ENCODE peak calls at places on chromosomes 6 and 20, in six cellular contexts. Q is GM12865, H is Peyer's patch, F is astrocyte of the cerebellum, K is choroid plexus epithelial cell, T is mucosa of descending colon. J is an unnamed sample.

GRCh38 chr20:38229376-38230252 is 30.9 kb downstream of the KIAA1755 start:
- DNase-seq in Q (peak), H (no peak), F (no peak), K (peak), T (peak), J (peak)

GRCh38 chr6:107075951-107076381 is 39.3 kb downstream of the BEND3 start:
- DNase-seq in Q (peak), H (no peak), F (no peak), K (peak), T (no peak), J (peak)

GRCh38 chr20:45034436-45034835 is 66.5 kb downstream of the KCNS1 start:
- DNase-seq in Q (no peak), H (no peak), F (no peak), K (no peak), T (no peak), J (no peak)

GRCh38 chr20:37901280-37901666 is 1.7 kb upstream of the VSTM2L start:
- DNase-seq in Q (no peak), H (no peak), F (no peak), K (peak), T (no peak), J (no peak)

GRCh38 chr20:45823949-45824835 is 2.9 kb downstream of the TNNC2 start:
- DNase-seq in Q (peak), H (peak), F (no peak), K (peak), T (peak), J (peak)

GRCh38 chr6:4384638-4385036 is 249.3 kb upstream of the ECI2 start:
- DNase-seq in Q (no peak), H (no peak), F (no peak), K (no peak), T (no peak), J (no peak)

GRCh38 chr6:41663558-41663957 is 25.3 kb downstream of the MDFI start:
- DNase-seq in Q (no peak), H (no peak), F (no peak), K (no peak), T (no peak), J (no peak)

GRCh38 chr6:68732423-68732822 is 97.3 kb downstream of the ADGRB3 start:
- DNase-seq in Q (no peak), H (no peak), F (no peak), K (no peak), T (no peak), J (no peak)

GRCh38 chr20:3449319-3449718 is 21.5 kb upstream of the ATRN start:
- DNase-seq in Q (no peak), H (no peak), F (no peak), K (no peak), T (no peak), J (no peak)

GRCh38 chr20:63896136-63896890 is 1.4 kb downstream of the DNAJC5 start:
- DNase-seq in Q (peak), H (peak), F (no peak), K (no peak), T (peak), J (peak)

GRCh38 chr6:16625319-16626240 is 135.7 kb downstream of the ATXN1 start:
- DNase-seq in Q (no peak), H (no peak), F (no peak), K (peak), T (no peak), J (no peak)

GRCh38 chr20:11585752-11586352 is 331.8 kb upstream of the BTBD3 start:
- DNase-seq in Q (no peak), H (no peak), F (peak), K (peak), T (no peak), J (no peak)

GRCh38 chr20:38652995-38653394 is 51.4 kb downstream of the ARHGAP40 start:
- DNase-seq in Q (no peak), H (no peak), F (no peak), K (no peak), T (no peak), J (no peak)

GRCh38 chr6:155264704-155265320 is 999 bp downstream of the CLDN20 start:
- DNase-seq in Q (no peak), H (no peak), F (no peak), K (no peak), T (no peak), J (no peak)

GRCh38 chr6:29847871-29848630 is 20.4 kb downstream of the HLA-G start:
- DNase-seq in Q (peak), H (peak), F (peak), K (peak), T (peak), J (peak)

GRCh38 chr6:14381225-14381887 is 263.8 kb downstream of the CD83 start:
- DNase-seq in Q (no peak), H (no peak), F (no peak), K (no peak), T (no peak), J (no peak)

GRCh38 chr20:41334452-41335421 is 5.9 kb upstream of the LPIN3 start:
- DNase-seq in Q (no peak), H (no peak), F (no peak), K (peak), T (no peak), J (no peak)

GRCh38 chr6:142796571-142796970 is 148.4 kb downstream of the HIVEP2 start:
- DNase-seq in Q (no peak), H (no peak), F (no peak), K (peak), T (no peak), J (no peak)

GRCh38 chr20:63257629-63258028 is 3.4 kb upstream of the NKAIN4 start:
- DNase-seq in Q (no peak), H (no peak), F (no peak), K (no peak), T (no peak), J (no peak)

GRCh38 chr20:62136283-62137091 is 6.7 kb downstream of the PSMA7 start:
- DNase-seq in Q (peak), H (peak), F (no peak), K (peak), T (peak), J (peak)

GRCh38 chr6:39496951-39497350 is 174.4 kb upstream of the KCNK16 start:
- DNase-seq in Q (no peak), H (peak), F (peak), K (peak), T (peak), J (no peak)

GRCh38 chr20:58853976-58854637 is 1.6 kb downstream of the GNAS start:
- DNase-seq in Q (no peak), H (no peak), F (no peak), K (no peak), T (no peak), J (no peak)

GRCh38 chr6:81906041-81906440 is 153.6 kb upstream of the TENT5A start:
- DNase-seq in Q (no peak), H (no peak), F (no peak), K (no peak), T (no peak), J (no peak)

GRCh38 chr6:7146079-7146828 is 38.5 kb downstream of the RREB1 start:
- DNase-seq in Q (peak), H (peak), F (no peak), K (peak), T (peak), J (no peak)

GRCh38 chr6:23990158-23990557 is 135.9 kb upstream of the NRSN1 start:
- DNase-seq in Q (no peak), H (no peak), F (no peak), K (no peak), T (no peak), J (no peak)

GRCh38 chr6:81023708-81024107 is 728.8 kb downstream of the TENT5A start:
- DNase-seq in Q (no peak), H (no peak), F (no peak), K (no peak), T (no peak), J (no peak)

GRCh38 chr6:91376686-91377085 is 789.8 kb upstream of the MAP3K7 start:
- DNase-seq in Q (no peak), H (peak), F (no peak), K (no peak), T (peak), J (no peak)

GRCh38 chr20:54680872-54681297 is 205.5 kb downstream of the DOK5 start:
- DNase-seq in Q (peak), H (no peak), F (peak), K (peak), T (peak), J (peak)
- TF ChIP-seq CTCF in Q (peak), H (peak), F (peak), K (peak), T (peak), J (peak)

GRCh38 chr20:6381887-6382286 is 259.1 kb upstream of the FERMT1 start:
- DNase-seq in Q (no peak), H (no peak), F (no peak), K (peak), T (no peak), J (no peak)
- TF ChIP-seq CTCF in Q (no peak), H (no peak), F (peak), K (peak), T (no peak), J (no peak)

DNA sequence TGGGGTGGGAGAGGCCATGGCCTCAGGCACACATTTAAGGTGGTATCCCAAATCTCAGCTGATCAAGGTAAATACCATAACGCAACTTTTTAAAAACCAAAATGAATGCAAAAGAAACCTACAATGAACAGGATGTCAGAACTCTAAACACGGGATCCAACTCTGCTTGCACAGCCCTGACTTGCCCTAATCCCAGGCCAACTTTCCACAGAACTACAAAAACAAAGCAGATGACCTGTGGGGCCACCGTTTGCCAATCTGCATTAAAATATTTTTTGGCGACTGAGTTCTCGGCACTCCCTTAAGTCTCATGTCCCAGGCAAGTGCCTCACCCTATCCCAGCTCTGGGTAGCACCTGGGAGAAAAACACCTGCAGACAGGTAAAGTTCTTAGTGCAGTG is 110.5 kb downstream of the ZFP64 start:
- DNase-seq in Q (no peak), H (no peak), F (no peak), K (no peak), T (no peak), J (no peak)
- TF ChIP-seq CTCF in Q (no peak), H (no peak), F (no peak), K (no peak), T (no peak), J (no peak)

GRCh38 chr6:131960371-131961133 is 9.4 kb upstream of the CCN2 start:
- DNase-seq in Q (no peak), H (no peak), F (no peak), K (peak), T (no peak), J (no peak)
- TF ChIP-seq CTCF in Q (peak), H (no peak), F (no peak), K (peak), T (no peak), J (no peak)

GRCh38 chr6:127855542-127856159 is 45.2 kb downstream of the THEMIS start:
- DNase-seq in Q (peak), H (peak), F (no peak), K (peak), T (peak), J (no peak)

GRCh38 chr6:127859956-127860355 is 40.9 kb downstream of the THEMIS start:
- DNase-seq in Q (no peak), H (no peak), F (no peak), K (no peak), T (no peak), J (no peak)

GRCh38 chr6:127860723-127861122 is 40.1 kb downstream of the THEMIS start:
- DNase-seq in Q (no peak), H (no peak), F (no peak), K (no peak), T (no peak), J (no peak)

GRCh38 chr6:127857051-127857637 is 43.7 kb downstream of the THEMIS start:
- DNase-seq in Q (no peak), H (no peak), F (no peak), K (no peak), T (no peak), J (no peak)

DNA sequence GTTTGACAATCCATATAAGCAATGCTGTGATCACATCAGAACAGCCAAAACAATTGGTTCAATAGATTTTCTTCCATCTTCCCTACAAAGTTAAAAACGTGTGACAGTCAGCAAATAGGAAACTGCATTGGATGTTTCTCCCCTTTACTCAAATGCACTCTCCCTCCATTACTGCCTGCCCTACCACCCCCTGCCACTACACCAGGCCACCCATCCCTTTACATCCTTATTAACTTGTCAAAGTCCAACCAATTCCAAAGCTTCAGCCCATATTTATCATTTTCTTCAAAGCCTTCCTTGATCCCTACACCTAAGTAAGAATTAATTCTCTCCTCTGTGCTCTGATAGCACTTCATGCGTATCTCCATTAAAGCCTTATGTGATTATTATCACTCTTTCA is 41.9 kb downstream of the THEMIS start:
- DNase-seq in Q (no peak), H (no peak), F (no peak), K (no peak), T (no peak), J (no peak)
- TF ChIP-seq CTCF in Q (no peak), H (no peak), F (no peak), K (no peak), T (no peak), J (no peak)

GRCh38 chr6:103516336-103516735 is 1343.4 kb downstream of the HACE1 start:
- DNase-seq in Q (no peak), H (no peak), F (no peak), K (no peak), T (no peak), J (no peak)

GRCh38 chr6:103522045-103522444 is 1337.7 kb downstream of the HACE1 start:
- DNase-seq in Q (no peak), H (no peak), F (no peak), K (no peak), T (no peak), J (no peak)
- TF ChIP-seq CTCF in Q (no peak), H (no peak), F (no peak), K (no peak), T (no peak), J (no peak)

DNA sequence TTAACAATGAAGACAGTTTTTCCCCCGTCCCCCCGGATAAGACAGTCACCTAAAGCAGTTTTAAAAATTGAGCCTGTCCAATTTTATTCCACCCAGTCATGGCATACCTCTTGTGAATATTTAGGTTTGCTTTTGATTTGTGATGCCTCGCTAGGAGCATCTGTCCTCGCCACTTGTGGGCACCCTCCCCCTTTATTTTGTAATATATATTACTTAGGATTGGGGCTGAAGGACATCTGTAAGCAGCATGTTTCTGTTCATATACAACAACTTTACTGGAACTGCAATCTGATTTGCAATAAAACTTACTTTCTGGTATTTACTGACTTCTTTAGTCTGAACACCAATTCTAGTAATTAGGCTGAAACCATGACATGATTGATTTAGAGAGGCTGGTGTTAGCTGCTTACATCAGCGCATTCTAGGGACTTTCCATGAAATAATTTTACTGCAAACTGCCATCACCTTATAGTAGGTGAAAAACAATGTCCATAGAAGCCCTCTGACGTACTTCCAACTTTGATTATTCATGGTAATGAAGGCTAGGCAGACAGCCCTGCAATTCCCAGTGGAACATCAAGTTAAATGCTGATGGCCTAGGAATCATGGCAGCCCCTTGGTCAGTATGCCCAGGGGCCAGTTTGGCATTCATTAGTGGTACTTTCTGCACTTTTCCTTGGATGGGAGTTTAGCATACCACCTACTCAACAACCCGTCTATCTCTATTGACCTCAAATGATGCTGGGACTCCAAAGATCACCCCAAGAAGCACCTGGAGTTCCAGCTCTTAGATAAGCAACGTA is 132.9 kb upstream of the MCHR2 start:
- DNase-seq in Q (peak), H (no peak), F (no peak), K (peak), T (no peak), J (peak)
- TF ChIP-seq CTCF in Q (no peak), H (no peak), F (no peak), K (peak), T (no peak), J (no peak)

GRCh38 chr6:100796049-100796823 is 84.9 kb downstream of the ASCC3 start:
- DNase-seq in Q (peak), H (no peak), F (no peak), K (no peak), T (no peak), J (no peak)
- TF ChIP-seq CTCF in Q (no peak), H (no peak), F (no peak), K (no peak), T (no peak), J (peak)

DNA sequence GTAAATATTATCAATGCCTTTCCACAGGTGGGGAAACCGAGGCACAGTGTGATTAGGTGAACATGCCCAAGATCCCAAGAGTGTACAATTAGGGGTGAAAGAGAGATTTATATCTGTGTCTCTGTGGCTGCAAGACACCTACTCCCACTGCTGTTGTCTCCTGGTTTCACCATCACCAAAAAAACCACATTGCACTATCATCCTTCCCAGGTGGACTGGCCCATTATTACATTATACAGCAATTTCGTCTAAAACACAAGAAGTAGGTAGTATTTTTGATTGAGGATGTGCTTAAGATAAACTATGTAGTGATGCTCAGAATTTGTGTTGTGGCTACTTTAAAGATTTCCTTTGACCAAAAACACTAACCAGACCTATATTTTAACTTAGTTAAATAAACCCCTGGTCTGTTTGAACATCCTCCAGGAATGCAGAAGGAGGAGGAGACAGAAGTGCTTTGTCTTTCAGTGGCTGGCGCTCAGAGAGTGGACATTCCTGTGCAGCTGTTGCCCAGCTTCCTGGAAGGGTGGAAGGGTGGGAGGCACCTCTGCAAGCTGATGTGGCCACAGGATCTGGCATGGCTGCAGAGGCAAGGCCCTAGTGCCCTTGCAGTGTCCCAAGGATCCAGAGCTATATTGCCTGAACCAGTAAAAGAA is 23.8 kb downstream of the DCBLD1 start:
- DNase-seq in Q (no peak), H (no peak), F (peak), K (peak), T (no peak), J (no peak)
- TF ChIP-seq CTCF in Q (no peak), H (no peak), F (no peak), K (no peak), T (no peak), J (no peak)

DNA sequence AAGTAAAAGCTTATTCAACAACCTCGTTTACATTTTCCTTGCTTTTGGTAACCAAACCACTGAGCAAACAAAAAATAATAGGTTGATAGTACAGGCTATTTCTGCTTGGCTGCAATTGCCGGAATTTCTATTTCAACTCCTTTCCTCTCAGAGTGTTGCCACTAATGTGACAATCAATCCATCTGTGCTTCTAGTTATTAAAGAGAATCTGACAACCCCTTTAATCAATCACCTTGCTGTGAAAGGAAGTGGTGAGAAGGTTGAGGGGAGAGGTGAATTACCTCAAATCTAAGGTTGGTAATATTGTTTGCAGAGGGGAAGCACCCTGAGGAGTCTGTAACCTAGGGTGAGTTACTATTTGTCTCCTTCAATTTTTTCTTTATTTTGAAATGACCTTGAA is 603.5 kb downstream of the MMUT start:
- DNase-seq in Q (no peak), H (no peak), F (no peak), K (no peak), T (no peak), J (no peak)
- TF ChIP-seq CTCF in Q (no peak), H (no peak), F (no peak), K (no peak), T (no peak), J (no peak)

J was measured in GM13976.